ENCODE peak calls at places on chromosomes 5 and 9, in four cellular contexts. One of them, this sample, is unnamed.

GRCh38 chr5:111551569-111552275 is 39.4 kb upstream of the STARD4 start:
- DNase-seq in CD4-positive, CD25-positive, alpha-beta regulatory T cell: no peak
- DNase-seq in CD8-positive, alpha-beta T cell: no peak
- DNase-seq in thoracic aorta: no peak
- DNase-seq in this sample: no peak

GRCh38 chr5:94890907-94891306 is 272.4 kb downstream of the SLF1 start:
- DNase-seq in CD4-positive, CD25-positive, alpha-beta regulatory T cell: no peak
- DNase-seq in thoracic aorta: no peak
- DNase-seq in CD8-positive, alpha-beta T cell: no peak
- DNase-seq in this sample: no peak

GRCh38 chr5:72066658-72067057 is 40.6 kb upstream of the MAP1B start:
- DNase-seq in CD8-positive, alpha-beta T cell: no peak
- DNase-seq in thoracic aorta: no peak
- DNase-seq in CD4-positive, CD25-positive, alpha-beta regulatory T cell: no peak
- DNase-seq in this sample: no peak

GRCh38 chr5:137099651-137100050 is 399.5 kb downstream of the SPOCK1 start:
- DNase-seq in CD4-positive, CD25-positive, alpha-beta regulatory T cell: no peak
- DNase-seq in thoracic aorta: no peak
- DNase-seq in CD8-positive, alpha-beta T cell: no peak
- DNase-seq in this sample: no peak

GRCh38 chr5:169429044-169429443 is 128.1 kb upstream of the SLIT3 start:
- DNase-seq in CD8-positive, alpha-beta T cell: no peak
- DNase-seq in CD4-positive, CD25-positive, alpha-beta regulatory T cell: no peak
- DNase-seq in thoracic aorta: no peak
- DNase-seq in this sample: no peak

GRCh38 chr5:180353226-180353962 is at the start of gene GFPT2:
- DNase-seq in CD4-positive, CD25-positive, alpha-beta regulatory T cell: peak; percentile 74
- DNase-seq in thoracic aorta: peak; percentile 43
- DNase-seq in CD8-positive, alpha-beta T cell: peak; percentile 55
- DNase-seq in this sample: peak; percentile 68

GRCh38 chr9:35406183-35406959 is 83.5 kb upstream of the RUSC2 start:
- DNase-seq in thoracic aorta: no peak
- DNase-seq in CD4-positive, CD25-positive, alpha-beta regulatory T cell: peak; percentile 31
- DNase-seq in CD8-positive, alpha-beta T cell: no peak
- DNase-seq in this sample: no peak

GRCh38 chr5:96243203-96243602 is 189.8 kb downstream of the PCSK1 start:
- DNase-seq in CD4-positive, CD25-positive, alpha-beta regulatory T cell: no peak
- DNase-seq in thoracic aorta: no peak
- DNase-seq in CD8-positive, alpha-beta T cell: no peak
- DNase-seq in this sample: no peak

GRCh38 chr9:92638621-92639101 is 31.3 kb downstream of the IPPK start:
- DNase-seq in thoracic aorta: no peak
- DNase-seq in CD4-positive, CD25-positive, alpha-beta regulatory T cell: no peak
- DNase-seq in CD8-positive, alpha-beta T cell: no peak
- DNase-seq in this sample: no peak

GRCh38 chr5:148645527-148645926 is 8.8 kb downstream of the HTR4 start:
- DNase-seq in CD4-positive, CD25-positive, alpha-beta regulatory T cell: no peak
- DNase-seq in thoracic aorta: no peak
- DNase-seq in CD8-positive, alpha-beta T cell: no peak
- DNase-seq in this sample: no peak

GRCh38 chr5:17477553-17478265 is 20.3 kb upstream of the TAF11L2 start:
- DNase-seq in thoracic aorta: no peak
- DNase-seq in CD8-positive, alpha-beta T cell: no peak
- DNase-seq in CD4-positive, CD25-positive, alpha-beta regulatory T cell: no peak
- DNase-seq in this sample: no peak

GRCh38 chr9:135376511-135377173 is 102.9 kb upstream of the PPP1R26 start:
- DNase-seq in CD8-positive, alpha-beta T cell: no peak
- DNase-seq in thoracic aorta: no peak
- DNase-seq in CD4-positive, CD25-positive, alpha-beta regulatory T cell: no peak
- DNase-seq in this sample: no peak

GRCh38 chr5:147748590-147748989 is 33.9 kb downstream of the JAKMIP2 start:
- DNase-seq in CD4-positive, CD25-positive, alpha-beta regulatory T cell: no peak
- DNase-seq in CD8-positive, alpha-beta T cell: no peak
- DNase-seq in thoracic aorta: no peak
- DNase-seq in this sample: no peak

GRCh38 chr5:88686077-88686541 is 196.9 kb downstream of the MEF2C start:
- DNase-seq in thoracic aorta: no peak
- DNase-seq in CD4-positive, CD25-positive, alpha-beta regulatory T cell: no peak
- DNase-seq in CD8-positive, alpha-beta T cell: no peak
- DNase-seq in this sample: no peak
- H3K9me3 ChIP-seq in thoracic aorta: no peaks in the 10 kb centered on the region
- H3K9me3 ChIP-seq in CD4-positive, CD25-positive, alpha-beta regulatory T cell: peaks cover 5% of the 10 kb centered on the region
- H3K9me3 ChIP-seq in CD8-positive, alpha-beta T cell: no peaks in the 10 kb centered on the region
- H3K9me3 ChIP-seq in this sample: peaks cover 5% of the 10 kb centered on the region

DNA sequence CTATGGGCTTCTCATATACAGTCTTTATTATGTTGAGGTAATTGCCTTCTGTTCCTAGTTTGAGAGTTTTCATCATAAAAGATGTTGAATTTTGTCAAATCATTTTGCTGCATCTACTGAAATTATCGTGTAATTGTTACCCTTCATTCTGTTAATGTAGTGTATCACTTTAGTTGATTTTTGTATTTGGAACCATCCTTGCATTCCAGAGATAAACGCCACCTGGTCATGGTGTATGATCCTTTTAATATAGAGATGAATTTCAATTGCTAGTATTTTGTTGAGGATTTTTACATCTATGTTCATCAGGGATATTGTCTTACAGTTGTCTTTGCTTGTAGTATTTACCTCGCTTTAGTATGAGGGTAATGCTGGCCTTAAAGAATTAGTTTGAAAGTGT is 19.3 kb downstream of the MEIKIN start:
- DNase-seq in thoracic aorta: no peak
- DNase-seq in CD4-positive, CD25-positive, alpha-beta regulatory T cell: no peak
- DNase-seq in CD8-positive, alpha-beta T cell: no peak
- DNase-seq in this sample: no peak
- H3K9me3 ChIP-seq in thoracic aorta: peaks cover 26% of the 10 kb centered on the region
- H3K9me3 ChIP-seq in CD4-positive, CD25-positive, alpha-beta regulatory T cell: peaks cover 30% of the 10 kb centered on the region
- H3K9me3 ChIP-seq in CD8-positive, alpha-beta T cell: no peaks in the 10 kb centered on the region
- H3K9me3 ChIP-seq in this sample: peaks cover 3% of the 10 kb centered on the region

DNA sequence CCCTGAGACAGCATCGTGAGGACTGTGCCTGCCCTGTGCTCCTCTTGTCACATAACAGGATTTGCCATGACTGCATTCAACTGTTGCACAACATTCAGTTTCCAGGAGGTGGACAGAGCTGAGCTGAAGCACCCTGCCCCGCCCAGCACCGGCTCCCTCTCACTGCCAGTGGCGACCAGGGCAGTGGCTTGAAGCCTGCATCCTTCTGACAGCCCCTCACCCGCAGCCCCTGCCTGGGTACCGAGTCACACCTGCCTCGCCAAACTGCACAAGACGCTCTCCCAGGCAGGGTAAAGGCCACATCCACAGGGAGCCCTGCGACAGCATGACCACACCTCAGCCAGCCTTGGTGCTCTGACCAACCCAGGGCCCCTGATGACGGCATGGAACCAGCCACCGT is 59.9 kb upstream of the ZNF354A start:
- DNase-seq in CD8-positive, alpha-beta T cell: no peak
- DNase-seq in CD4-positive, CD25-positive, alpha-beta regulatory T cell: no peak
- DNase-seq in thoracic aorta: no peak
- DNase-seq in this sample: no peak
- H3K9me3 ChIP-seq in CD8-positive, alpha-beta T cell: no peaks in the 10 kb centered on the region
- H3K9me3 ChIP-seq in CD4-positive, CD25-positive, alpha-beta regulatory T cell: no peaks in the 10 kb centered on the region
- H3K9me3 ChIP-seq in thoracic aorta: no peaks in the 10 kb centered on the region
- H3K9me3 ChIP-seq in this sample: no peaks in the 10 kb centered on the region

GRCh38 chr5:141269195-141269594 is 24.0 kb downstream of the PCDHB15 start:
- DNase-seq in thoracic aorta: no peak
- DNase-seq in CD8-positive, alpha-beta T cell: no peak
- DNase-seq in CD4-positive, CD25-positive, alpha-beta regulatory T cell: no peak
- DNase-seq in this sample: no peak
- H3K9me3 ChIP-seq in thoracic aorta: peaks cover 97% of the 10 kb centered on the region
- H3K9me3 ChIP-seq in CD8-positive, alpha-beta T cell: peaks cover 32% of the 10 kb centered on the region
- H3K9me3 ChIP-seq in CD4-positive, CD25-positive, alpha-beta regulatory T cell: peaks cover 83% of the 10 kb centered on the region
- H3K9me3 ChIP-seq in this sample: peaks cover 17% of the 10 kb centered on the region

GRCh38 chr9:40927260-40927631 is 201.2 kb downstream of the FOXD4L6 start:
- DNase-seq in thoracic aorta: no peak
- DNase-seq in CD4-positive, CD25-positive, alpha-beta regulatory T cell: no peak
- DNase-seq in CD8-positive, alpha-beta T cell: no peak
- DNase-seq in this sample: no peak
- H3K9me3 ChIP-seq in thoracic aorta: peaks cover 91% of the 10 kb centered on the region
- H3K9me3 ChIP-seq in CD4-positive, CD25-positive, alpha-beta regulatory T cell: peaks cover 49% of the 10 kb centered on the region
- H3K9me3 ChIP-seq in CD8-positive, alpha-beta T cell: peaks cover 62% of the 10 kb centered on the region
- H3K9me3 ChIP-seq in this sample: peaks cover 56% of the 10 kb centered on the region

DNA sequence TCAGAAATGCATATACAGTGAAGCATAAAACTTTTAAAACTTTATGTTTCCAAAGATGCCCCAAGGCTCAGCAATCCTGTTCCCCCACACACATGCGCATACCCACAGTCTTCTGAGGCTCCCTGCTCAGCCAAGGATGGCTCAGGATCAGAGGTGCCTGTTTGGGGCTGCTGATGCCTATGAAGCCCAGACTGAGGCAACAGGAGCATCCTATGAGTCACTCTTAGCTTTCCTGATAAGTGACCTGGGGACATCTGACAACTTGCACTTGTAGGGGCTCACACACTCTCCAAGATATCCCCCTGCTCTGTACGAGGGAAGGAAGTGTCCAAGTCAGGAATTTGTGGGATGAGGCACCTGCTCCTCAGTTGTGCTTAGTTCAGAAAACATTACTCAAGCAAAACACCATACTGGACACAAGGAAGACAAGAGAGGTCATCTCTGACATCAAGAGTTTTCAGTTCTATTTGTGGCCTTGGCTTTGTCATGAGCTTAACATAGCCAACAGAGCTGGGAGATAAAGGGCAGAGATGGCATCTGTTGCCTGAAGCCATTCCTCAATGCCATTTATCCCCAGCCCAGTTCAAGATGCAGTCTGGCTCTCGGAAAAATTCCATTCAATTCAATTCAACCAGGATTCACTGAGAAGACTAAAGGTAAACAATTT is 62.3 kb downstream of the NIPSNAP3B start:
- DNase-seq in CD8-positive, alpha-beta T cell: no peak
- DNase-seq in thoracic aorta: no peak
- DNase-seq in CD4-positive, CD25-positive, alpha-beta regulatory T cell: no peak
- DNase-seq in this sample: no peak
- H3K9me3 ChIP-seq in CD8-positive, alpha-beta T cell: no peaks in the 10 kb centered on the region
- H3K9me3 ChIP-seq in thoracic aorta: no peaks in the 10 kb centered on the region
- H3K9me3 ChIP-seq in CD4-positive, CD25-positive, alpha-beta regulatory T cell: no peaks in the 10 kb centered on the region
- H3K9me3 ChIP-seq in this sample: no peaks in the 10 kb centered on the region

GRCh38 chr5:12100542-12100941 is 196.3 kb upstream of the CTNND2 start:
- DNase-seq in thoracic aorta: no peak
- DNase-seq in CD8-positive, alpha-beta T cell: no peak
- DNase-seq in CD4-positive, CD25-positive, alpha-beta regulatory T cell: no peak
- DNase-seq in this sample: no peak

GRCh38 chr5:12093586-12093985 is 189.3 kb upstream of the CTNND2 start:
- DNase-seq in CD8-positive, alpha-beta T cell: no peak
- DNase-seq in thoracic aorta: no peak
- DNase-seq in CD4-positive, CD25-positive, alpha-beta regulatory T cell: no peak
- DNase-seq in this sample: no peak

GRCh38 chr5:12099296-12099695 is 195.1 kb upstream of the CTNND2 start:
- DNase-seq in CD8-positive, alpha-beta T cell: no peak
- DNase-seq in thoracic aorta: no peak
- DNase-seq in CD4-positive, CD25-positive, alpha-beta regulatory T cell: no peak
- DNase-seq in this sample: no peak

GRCh38 chr5:12095808-12096281 is 191.6 kb upstream of the CTNND2 start:
- DNase-seq in thoracic aorta: no peak
- DNase-seq in CD4-positive, CD25-positive, alpha-beta regulatory T cell: no peak
- DNase-seq in CD8-positive, alpha-beta T cell: no peak
- DNase-seq in this sample: no peak
- H3K9me3 ChIP-seq in thoracic aorta: no peaks in the 10 kb centered on the region
- H3K9me3 ChIP-seq in CD4-positive, CD25-positive, alpha-beta regulatory T cell: peaks cover 1% of the 10 kb centered on the region
- H3K9me3 ChIP-seq in CD8-positive, alpha-beta T cell: no peaks in the 10 kb centered on the region
- H3K9me3 ChIP-seq in this sample: no peaks in the 10 kb centered on the region

DNA sequence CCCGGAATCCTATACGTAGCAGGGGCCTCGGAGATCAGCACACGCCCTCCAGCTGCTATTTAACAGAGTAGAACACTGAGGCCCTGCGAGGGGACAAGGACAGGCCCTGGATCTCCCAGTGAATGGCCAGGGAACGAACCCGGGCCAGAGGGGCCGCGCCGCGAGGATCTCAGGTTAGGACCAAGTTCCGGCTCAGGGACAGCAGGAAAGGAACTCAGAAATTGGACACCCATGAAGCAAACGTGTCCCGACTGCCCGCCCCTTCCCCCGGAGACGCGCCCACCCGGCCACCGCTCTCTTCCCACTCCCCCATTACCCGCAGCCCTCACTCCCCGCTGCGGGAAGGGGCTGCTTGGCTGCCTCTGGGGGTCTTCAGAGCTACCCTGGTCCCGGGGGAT is 1.0 kb upstream of the FOXE1 start:
- DNase-seq in CD8-positive, alpha-beta T cell: no peak
- DNase-seq in CD4-positive, CD25-positive, alpha-beta regulatory T cell: no peak
- DNase-seq in thoracic aorta: no peak
- DNase-seq in this sample: no peak
- H3K9me3 ChIP-seq in CD8-positive, alpha-beta T cell: no peaks in the 10 kb centered on the region
- H3K9me3 ChIP-seq in CD4-positive, CD25-positive, alpha-beta regulatory T cell: no peaks in the 10 kb centered on the region
- H3K9me3 ChIP-seq in thoracic aorta: no peaks in the 10 kb centered on the region
- H3K9me3 ChIP-seq in this sample: peaks cover 4% of the 10 kb centered on the region

This sample was measured in T-helper 17 cell.